ENCODE peak calls at places on chromosomes 12 and 14, in five cellular contexts. Q is cardiac muscle cell, R is HEK293T, T is neural progenitor cell, W is GM19239. Y is an unnamed sample.

GRCh38 chr14:38039526-38039925 is 168.2 kb upstream of the SSTR1 start:
- DNase-seq in T (no peak), Q (peak), R (no peak), W (no peak), Y (no peak)

GRCh38 chr12:45557020-45557419 is 172.5 kb upstream of the ARID2 start:
- DNase-seq in R (no peak), T (no peak), Q (no peak), W (no peak), Y (no peak)

GRCh38 chr14:61568572-61569011 is 126.7 kb upstream of the HIF1A start:
- DNase-seq in Q (no peak), T (peak), R (no peak), W (peak), Y (no peak)

GRCh38 chr12:88793091-88793490 is 212.8 kb upstream of the KITLG start:
- DNase-seq in T (no peak), R (no peak), W (no peak), Q (no peak), Y (no peak)

GRCh38 chr12:94418517-94418916 is 41.1 kb downstream of the CEP83 start:
- DNase-seq in W (no peak), Q (peak), T (no peak), R (no peak), Y (no peak)

GRCh38 chr14:43914041-43914693 is 592.9 kb downstream of the FSCB start:
- DNase-seq in T (no peak), Q (no peak), W (no peak), R (no peak), Y (no peak)

GRCh38 chr14:21686468-21686867 is 12.8 kb upstream of the OR4E1 start:
- DNase-seq in T (no peak), R (no peak), Q (peak), W (no peak), Y (no peak)

GRCh38 chr14:32017587-32017986 is 59.5 kb upstream of the ARHGAP5 start:
- DNase-seq in W (no peak), R (no peak), Q (peak), T (no peak), Y (no peak)

GRCh38 chr14:25516838-25517237 is 466.9 kb upstream of the STXBP6 start:
- DNase-seq in Q (no peak), R (no peak), T (peak), W (no peak), Y (peak)

GRCh38 chr14:99753225-99754140 is 39.7 kb upstream of the EML1 start:
- DNase-seq in T (peak), Q (no peak), W (no peak), R (no peak), Y (no peak)

GRCh38 chr12:130955238-130955816 is 1.6 kb downstream of the ADGRD1 start:
- DNase-seq in W (no peak), Q (no peak), T (no peak), R (no peak), Y (peak)

GRCh38 chr12:105289114-105289904 is 41.2 kb upstream of the C12orf75 start:
- DNase-seq in R (no peak), T (no peak), W (no peak), Q (no peak), Y (no peak)

GRCh38 chr14:24355009-24355408 is 13.0 kb upstream of the NFATC4 start:
- DNase-seq in R (no peak), W (no peak), T (no peak), Q (no peak), Y (no peak)

GRCh38 chr14:69997849-69998248 is 118.6 kb downstream of the SMOC1 start:
- DNase-seq in Q (peak), W (no peak), R (peak), T (no peak), Y (peak)

GRCh38 chr12:41188841-41189394 is 798 bp downstream of the PDZRN4 start:
- DNase-seq in W (no peak), Q (no peak), T (no peak), R (peak), Y (no peak)

GRCh38 chr14:50113381-50113811 is 3.0 kb downstream of the VCPKMT start:
- DNase-seq in T (no peak), R (no peak), W (no peak), Q (no peak), Y (no peak)

GRCh38 chr12:56143870-56144269 is 8.5 kb upstream of the MYL6B start:
- DNase-seq in R (no peak), Q (no peak), T (no peak), W (no peak), Y (no peak)

GRCh38 chr12:119989619-119990381 is 764 bp downstream of the BICDL1 start:
- DNase-seq in T (peak), R (peak), Q (peak), W (peak), Y (peak)

GRCh38 chr12:78293039-78293686 is 462.5 kb downstream of the NAV3 start:
- DNase-seq in T (no peak), W (no peak), R (no peak), Q (no peak), Y (peak)

GRCh38 chr12:76637807-76638206 is 78.2 kb upstream of the OSBPL8 start:
- DNase-seq in R (no peak), W (no peak), T (no peak), Q (no peak), Y (no peak)

GRCh38 chr14:95906591-95906990 is 30.0 kb downstream of the TUNAR start:
- DNase-seq in T (no peak), R (no peak), W (no peak), Q (no peak), Y (no peak)

GRCh38 chr14:39268393-39268792 is 34.7 kb downstream of the MIA2 start:
- DNase-seq in W (no peak), R (no peak), T (peak), Q (peak), Y (no peak)

GRCh38 chr12:53990311-53991076 is 5.5 kb downstream of the HOXC10 start:
- DNase-seq in T (no peak), W (no peak), R (no peak), Q (no peak), Y (no peak)

GRCh38 chr12:111242190-111242589 is 126.7 kb downstream of the PHETA1 start:
- DNase-seq in R (no peak), T (no peak), Q (no peak), W (no peak), Y (no peak)

GRCh38 chr14:21219120-21219519 is 50.1 kb downstream of the HNRNPC start:
- DNase-seq in W (no peak), Q (no peak), R (no peak), T (no peak), Y (no peak)

Y was measured in NCI-H460.